ENCODE peak calls at places on chromosomes 13 and 19, in seven cellular contexts. W is A549, L is psoas muscle, K is adrenal gland, G is tibial artery, I is H9, D is heart right ventricle. S is an unnamed sample.

GRCh38 chr19:46542428-46543230 is 47.0 kb upstream of the PNMA8B start:
- DNase-seq in W (peak; percentile 69), L (peak; percentile 91), K (peak; percentile 89), G (peak; percentile 99), I (peak; percentile 86), D (peak; percentile 91), S (peak; percentile 96)

GRCh38 chr13:42997381-42997780 is 5.3 kb upstream of the EPSTI1 start:
- DNase-seq in W (no peak), L (no peak), K (no peak), G (no peak), I (no peak), D (no peak), S (no peak)

GRCh38 chr13:51125495-51126226 is 14.6 kb upstream of the C13orf42 start:
- DNase-seq in W (peak; percentile 19), L (peak; percentile 61), K (peak; percentile 35), G (peak; percentile 45), I (peak; percentile 75), D (peak; percentile 53), S (no peak)

GRCh38 chr19:57362997-57363705 is at the start of the genes TRAPPC2B and ZNF547:
- DNase-seq in W (peak; percentile 96), L (peak; percentile 100), K (peak; percentile 100), G (peak; percentile 99), I (peak; percentile 100), D (peak; percentile 100), S (peak; percentile 99)

GRCh38 chr19:43553656-43554055 is 20.7 kb downstream of the ZNF575 start:
- DNase-seq in W (no peak), L (no peak), K (no peak), G (no peak), I (no peak), D (no peak), S (no peak)

GRCh38 chr13:101341464-101341863 is 74.8 kb downstream of the NALCN start:
- DNase-seq in W (no peak), L (no peak), K (no peak), G (no peak), I (no peak), D (no peak), S (no peak)

GRCh38 chr19:45782820-45783785 is 813 bp upstream of the DMPK start:
- DNase-seq in W (peak; percentile 84), L (peak; percentile 94), K (no peak), G (peak; percentile 80), I (peak; percentile 36), D (peak; percentile 84), S (no peak)

GRCh38 chr13:41811588-41812021 is 149.3 kb downstream of the VWA8 start:
- DNase-seq in W (no peak), L (no peak), K (no peak), G (no peak), I (no peak), D (no peak), S (no peak)

GRCh38 chr19:34960103-34960805 is 3.8 kb downstream of the ZNF792 start:
- DNase-seq in W (no peak), L (no peak), K (no peak), G (no peak), I (no peak), D (no peak), S (no peak)

GRCh38 chr13:66984241-66984640 is 245.9 kb downstream of the PCDH9 start:
- DNase-seq in W (no peak), L (no peak), K (no peak), G (no peak), I (no peak), D (no peak), S (no peak)

GRCh38 chr19:47618771-47619170 is 9.8 kb downstream of the BICRA start:
- DNase-seq in W (no peak), L (peak; percentile 92), K (peak; percentile 62), G (no peak), I (no peak), D (peak; percentile 75), S (no peak)

GRCh38 chr19:30651066-30651465 is 278.9 kb downstream of the ZNF536 start:
- DNase-seq in W (no peak), L (no peak), K (no peak), G (no peak), I (no peak), D (no peak), S (no peak)

GRCh38 chr19:7874080-7874856 is at the start of gene PRR36:
- DNase-seq in W (no peak), L (no peak), K (peak; percentile 47), G (no peak), I (peak; percentile 94), D (no peak), S (no peak)

GRCh38 chr13:108494991-108495661 is 134.3 kb upstream of the MYO16 start:
- DNase-seq in W (no peak), L (no peak), K (no peak), G (no peak), I (peak; percentile 37), D (no peak), S (no peak)

GRCh38 chr13:73325351-73326214 is 266.8 kb downstream of the KLF5 start:
- DNase-seq in W (no peak), L (no peak), K (no peak), G (no peak), I (no peak), D (no peak), S (no peak)

GRCh38 chr13:43516401-43516826 is 270.4 kb downstream of the ENOX1 start:
- DNase-seq in W (no peak), L (no peak), K (no peak), G (peak; percentile 31), I (no peak), D (peak; percentile 10), S (no peak)

GRCh38 chr13:98265669-98266551 is 88.8 kb upstream of the RNF113B start:
- DNase-seq in W (no peak), L (no peak), K (peak; percentile 44), G (no peak), I (no peak), D (no peak), S (no peak)

GRCh38 chr19:51552996-51553725 is 17.9 kb upstream of the ZNF175 start:
- DNase-seq in W (peak; percentile 23), L (peak; percentile 71), K (peak; percentile 78), G (peak; percentile 58), I (peak; percentile 91), D (peak; percentile 74), S (no peak)

GRCh38 chr19:18501832-18502231 is 20.0 kb downstream of the ELL start:
- DNase-seq in W (no peak), L (peak; percentile 81), K (no peak), G (peak; percentile 70), I (no peak), D (peak; percentile 55), S (peak; percentile 80)

GRCh38 chr13:98978280-98978679 is 416 bp upstream of the DOCK9 start:
- DNase-seq in W (no peak), L (no peak), K (no peak), G (no peak), I (no peak), D (no peak), S (no peak)

GRCh38 chr19:3617463-3617862 is 9.1 kb downstream of the CACTIN start:
- DNase-seq in W (no peak), L (no peak), K (no peak), G (no peak), I (peak; percentile 76), D (no peak), S (no peak)

GRCh38 chr19:54297759-54298305 is 15.1 kb downstream of the LILRA5 start:
- DNase-seq in W (no peak), L (no peak), K (no peak), G (no peak), I (no peak), D (no peak), S (peak; percentile 57)

GRCh38 chr13:43057653-43058317 is 34.4 kb downstream of the DNAJC15 start:
- DNase-seq in W (no peak), L (no peak), K (no peak), G (no peak), I (peak; percentile 43), D (peak; percentile 46), S (no peak)

GRCh38 chr13:66212511-66212910 is 1017.6 kb downstream of the PCDH9 start:
- DNase-seq in W (no peak), L (no peak), K (no peak), G (no peak), I (no peak), D (no peak), S (no peak)

GRCh38 chr13:84737671-84738070 is 855.4 kb upstream of the SLITRK1 start:
- DNase-seq in W (no peak), L (no peak), K (no peak), G (no peak), I (no peak), D (no peak), S (no peak)

GRCh38 chr13:33262069-33262487 is 23.5 kb downstream of the STARD13 start:
- DNase-seq in W (peak; percentile 21), L (no peak), K (peak; percentile 52), G (no peak), I (peak; percentile 66), D (no peak), S (no peak)

GRCh38 chr19:47036233-47036651 is 12.2 kb downstream of the TMEM160 start:
- DNase-seq in W (no peak), L (no peak), K (no peak), G (no peak), I (no peak), D (no peak), S (no peak)

GRCh38 chr19:9952276-9952675 is 16.0 kb upstream of the OLFM2 start:
- DNase-seq in W (no peak), L (no peak), K (no peak), G (no peak), I (no peak), D (no peak), S (no peak)
- H3K27ac ChIP-seq in W (no peak overlapping the region), L (no peak overlapping the region), K (no peak overlapping the region), G (no peak overlapping the region), I (no peak overlapping the region), D (no peak overlapping the region), S (no peak overlapping the region)

GRCh38 chr19:27975419-27976005 is 1237.4 kb downstream of the UQCRFS1 start:
- DNase-seq in W (no peak), L (no peak), K (no peak), G (no peak), I (no peak), D (no peak), S (no peak)
- H3K27ac ChIP-seq in W (no peak overlapping the region), L (no peak overlapping the region), K (no peak overlapping the region), G (no peak overlapping the region), I (no peak overlapping the region), D (no peak overlapping the region), S (no peak overlapping the region)

GRCh38 chr19:343451-343931 is 1.1 kb downstream of the MIER2 start:
- DNase-seq in W (no peak), L (no peak), K (no peak), G (no peak), I (no peak), D (no peak), S (no peak)
- H3K27ac ChIP-seq in W (peak overlapping the region; percentile 92), L (peak overlapping the region; percentile 65), K (peak overlapping the region; percentile 89), G (peak overlapping the region; percentile 84), I (no peak overlapping the region), D (peak overlapping the region; percentile 77), S (peak overlapping the region; percentile 88)

DNA sequence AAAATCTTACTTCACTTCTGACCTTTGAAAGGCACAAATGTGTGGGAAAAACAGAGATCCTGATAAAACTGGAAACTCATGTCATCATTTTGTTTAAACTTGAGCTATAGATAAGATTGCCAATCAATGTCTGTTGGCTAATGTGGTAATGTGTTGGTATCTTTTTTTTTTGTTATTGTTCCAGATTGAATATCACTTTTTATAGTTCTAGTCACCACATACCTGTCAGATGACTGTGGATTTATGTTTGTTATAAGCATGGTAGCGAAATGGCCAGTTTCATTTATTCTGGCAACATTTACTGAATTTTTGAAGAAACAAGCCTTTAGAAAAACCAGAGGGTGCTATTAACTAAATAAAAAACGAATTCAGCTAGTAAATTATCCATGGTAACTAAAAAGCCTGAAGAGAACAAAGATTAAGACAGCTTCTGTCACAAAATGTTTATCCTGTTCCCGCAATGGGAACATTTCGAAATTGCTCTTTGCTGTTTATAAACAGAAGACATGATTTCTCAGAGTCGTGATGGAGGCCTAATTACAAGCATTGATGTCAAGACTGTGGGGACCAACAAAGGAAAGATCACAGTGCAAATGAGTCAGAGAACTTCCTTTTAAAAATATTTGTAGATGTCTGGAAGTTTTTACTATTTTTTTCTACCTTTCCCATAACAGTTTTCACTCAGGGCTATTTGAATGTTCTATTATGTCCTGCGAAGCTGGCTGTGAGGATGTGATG is 82.9 kb upstream of the POSTN start:
- DNase-seq in W (no peak), L (no peak), K (no peak), G (no peak), I (no peak), D (no peak), S (no peak)
- H3K27ac ChIP-seq in W (no peak overlapping the region), L (no peak overlapping the region), K (peak overlapping the region; percentile 55), G (peak overlapping the region; percentile 63), I (no peak overlapping the region), D (no peak overlapping the region), S (no peak overlapping the region)